ENCODE peak calls at places on chromosome 13, in ten cellular contexts. X, N, U, H, W, D, I, P, V and O are unnamed samples.

GRCh38 chr13:92804926-92805325 is 421.7 kb upstream of the GPC6 start:
- DNase-seq in X (no peak), U (no peak), I (no peak), N (no peak), V (no peak), P (no peak), H (no peak), D (no peak), W (no peak), O (no peak)

GRCh38 chr13:72204291-72204690 is 337.3 kb upstream of the DACH1 start:
- DNase-seq in D (peak), V (no peak), W (no peak), I (peak), H (no peak), P (no peak), X (no peak), N (no peak), U (no peak), O (no peak)

GRCh38 chr13:96822900-96823299 is 171.4 kb downstream of the OXGR1 start:
- DNase-seq in I (peak), U (no peak), V (peak), H (peak), X (no peak), D (no peak), N (no peak), W (no peak), P (no peak), O (peak)

GRCh38 chr13:101424381-101425155 is 8.3 kb upstream of the NALCN start:
- DNase-seq in V (no peak), D (no peak), U (no peak), P (no peak), H (peak), N (no peak), I (no peak), X (no peak), W (no peak), O (no peak)

GRCh38 chr13:74201530-74201929 is 67.3 kb upstream of the KLF12 start:
- DNase-seq in I (no peak), V (no peak), U (no peak), W (no peak), N (no peak), P (no peak), X (no peak), D (no peak), H (no peak), O (no peak)

GRCh38 chr13:104961246-104961645 is 1574.2 kb downstream of the EFNB2 start:
- DNase-seq in H (no peak), I (no peak), X (no peak), W (no peak), N (no peak), D (no peak), P (no peak), V (no peak), U (no peak), O (no peak)

GRCh38 chr13:113564331-113565023 is 20.1 kb upstream of the TFDP1 start:
- DNase-seq in X (no peak), I (no peak), H (no peak), D (no peak), P (no peak), U (peak), W (peak), V (peak), N (no peak), O (no peak)

GRCh38 chr13:113898391-113898790 is 34.5 kb upstream of the GAS6 start:
- DNase-seq in W (no peak), X (no peak), I (no peak), P (no peak), N (no peak), V (peak), H (no peak), U (no peak), D (no peak), O (no peak)

GRCh38 chr13:101230271-101230890 is 185.9 kb downstream of the NALCN start:
- DNase-seq in W (no peak), I (no peak), D (no peak), P (no peak), U (no peak), N (no peak), H (no peak), X (no peak), V (no peak), O (no peak)

GRCh38 chr13:113078895-113079720 is 26.5 kb upstream of the F7 start:
- DNase-seq in I (no peak), U (peak), P (no peak), X (no peak), D (no peak), N (no peak), W (no peak), V (no peak), H (no peak), O (no peak)

GRCh38 chr13:46803586-46803985 is 6.6 kb upstream of the ESD start:
- DNase-seq in D (peak), H (no peak), I (no peak), X (no peak), V (no peak), P (no peak), W (no peak), U (no peak), N (no peak), O (no peak)

GRCh38 chr13:113897161-113897560 is 33.3 kb upstream of the GAS6 start:
- DNase-seq in H (peak), U (no peak), P (no peak), D (peak), N (no peak), X (no peak), W (peak), V (peak), I (no peak), O (no peak)

GRCh38 chr13:69010789-69011188 is 1096.8 kb upstream of the ATXN8OS start:
- DNase-seq in D (no peak), N (no peak), U (no peak), X (no peak), I (no peak), W (no peak), H (no peak), V (no peak), P (no peak), O (no peak)

GRCh38 chr13:46006688-46007452 is 45.7 kb downstream of the ZC3H13 start:
- DNase-seq in V (no peak), H (no peak), X (no peak), W (no peak), N (no peak), U (no peak), D (no peak), P (no peak), I (peak), O (no peak)

GRCh38 chr13:48429036-48429435 is 16.1 kb upstream of the LPAR6 start:
- DNase-seq in I (no peak), U (no peak), D (no peak), V (no peak), P (no peak), H (no peak), W (no peak), X (no peak), N (no peak), O (no peak)

GRCh38 chr13:95411641-95412040 is 110.4 kb upstream of the ABCC4 start:
- DNase-seq in I (no peak), H (no peak), V (no peak), X (no peak), D (no peak), U (no peak), W (no peak), P (no peak), N (no peak), O (no peak)

GRCh38 chr13:22893149-22893548 is 287.6 kb upstream of the SGCG start:
- DNase-seq in X (no peak), W (no peak), D (no peak), I (no peak), N (no peak), P (no peak), U (no peak), V (no peak), H (no peak), O (no peak)

GRCh38 chr13:59320021-59320420 is 843.7 kb downstream of the DIAPH3 start:
- DNase-seq in V (no peak), N (no peak), I (no peak), D (no peak), X (no peak), H (peak), P (no peak), W (no peak), U (no peak), O (no peak)

GRCh38 chr13:90105276-90105675 is 1242.2 kb upstream of the MIR17HG start:
- DNase-seq in D (no peak), P (no peak), W (no peak), U (no peak), I (peak), N (no peak), V (no peak), H (no peak), X (no peak), O (no peak)

GRCh38 chr13:40732658-40733057 is 38.3 kb downstream of the MRPS31 start:
- DNase-seq in P (no peak), W (no peak), V (no peak), N (no peak), I (no peak), X (no peak), D (no peak), H (no peak), U (no peak), O (no peak)

GRCh38 chr13:94344126-94344863 is 135.2 kb downstream of the DCT start:
- DNase-seq in I (no peak), H (peak), V (no peak), D (peak), X (no peak), N (no peak), W (no peak), U (no peak), P (no peak), O (peak)

GRCh38 chr13:44311011-44311481 is 62.6 kb upstream of the SERP2 start:
- DNase-seq in I (no peak), H (no peak), D (no peak), P (no peak), U (no peak), W (peak), X (no peak), V (peak), N (no peak), O (no peak)

GRCh38 chr13:98411013-98411412 is 165.9 kb downstream of the STK24 start:
- DNase-seq in H (no peak), W (peak), D (no peak), V (no peak), X (no peak), N (no peak), I (no peak), P (no peak), U (no peak), O (no peak)
- H3K4me3 ChIP-seq in H (no peak), W (no peak), D (no peak), V (no peak), X (no peak), N (no peak), I (no peak), P (no peak), U (no peak), O (no peak)

GRCh38 chr13:51922771-51923480 is 61.2 kb downstream of the CCDC70 start:
- DNase-seq in P (no peak), N (no peak), H (no peak), I (no peak), D (no peak), X (no peak), U (no peak), V (no peak), W (peak), O (no peak)
- H3K4me3 ChIP-seq in P (no peak), N (no peak), H (no peak), I (no peak), D (no peak), X (no peak), U (no peak), V (no peak), W (no peak), O (no peak)

GRCh38 chr13:51783432-51784094 is 20.4 kb downstream of the DHRS12 start:
- DNase-seq in X (no peak), V (no peak), P (no peak), H (no peak), N (no peak), U (no peak), I (no peak), D (no peak), W (no peak), O (no peak)

GRCh38 chr13:51784097-51784496 is 19.9 kb downstream of the DHRS12 start:
- DNase-seq in D (no peak), U (no peak), P (no peak), N (no peak), V (no peak), W (no peak), H (no peak), I (no peak), X (no peak), O (no peak)

GRCh38 chr13:51782026-51782710 is 21.8 kb downstream of the DHRS12 start:
- DNase-seq in D (no peak), I (peak), X (no peak), H (no peak), P (no peak), V (no peak), N (no peak), W (no peak), U (peak), O (no peak)

GRCh38 chr13:51786425-51787010 is 17.4 kb downstream of the DHRS12 start:
- DNase-seq in X (no peak), V (no peak), H (no peak), W (no peak), U (no peak), I (no peak), P (no peak), D (no peak), N (no peak), O (no peak)

DNA sequence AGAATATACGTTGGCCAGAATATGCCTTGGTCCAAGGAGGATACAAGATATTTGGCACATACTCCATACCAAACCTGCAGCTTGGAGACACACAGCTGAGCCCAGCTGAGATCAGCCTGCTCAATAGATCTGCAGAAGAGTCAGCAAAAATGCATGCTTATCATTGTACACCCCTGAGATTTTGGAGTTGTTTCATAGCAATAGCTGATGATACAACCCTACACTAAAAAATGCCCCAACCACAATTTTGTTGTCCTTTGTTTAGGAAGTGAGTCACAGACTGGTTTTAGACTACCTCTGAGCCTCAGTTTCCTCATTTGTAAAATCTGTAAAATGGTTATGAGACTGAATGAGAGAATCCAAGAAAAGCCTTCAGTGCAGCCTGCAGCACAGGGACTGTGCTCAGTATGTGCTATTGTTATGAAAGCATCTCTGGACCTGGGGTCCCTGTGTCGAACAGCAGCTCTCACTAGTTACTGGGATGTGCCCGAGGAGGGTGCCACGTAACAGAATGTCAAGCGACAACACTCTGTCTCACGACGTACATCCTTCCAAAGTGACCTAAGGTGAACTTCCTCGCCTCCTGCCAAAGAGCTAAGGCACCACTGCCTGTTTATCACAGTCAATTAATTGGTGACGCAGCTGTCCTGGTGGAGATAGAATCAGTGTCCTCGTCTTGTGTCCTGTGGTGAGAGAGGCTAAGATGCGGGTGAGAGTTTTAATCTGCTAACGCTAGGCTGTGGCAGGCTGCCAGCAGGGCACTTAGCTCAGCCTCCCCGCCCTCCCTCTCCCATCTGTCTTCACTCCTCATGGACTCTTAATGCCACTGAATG is 18.2 kb downstream of the DHRS12 start:
- DNase-seq in I (peak), D (no peak), V (no peak), W (no peak), H (no peak), U (peak), N (no peak), P (no peak), X (peak), O (no peak)
- H3K4me3 ChIP-seq in I (no peak), D (no peak), V (no peak), W (peak), H (no peak), U (no peak), N (no peak), P (no peak), X (peak), O (no peak)

GRCh38 chr13:110379905-110380341 is 72.8 kb downstream of the COL4A2 start:
- DNase-seq in W (no peak), I (peak), V (no peak), N (no peak), X (no peak), D (peak), U (no peak), P (no peak), H (no peak), O (no peak)
- H3K4me3 ChIP-seq in W (no peak), I (no peak), V (no peak), N (no peak), X (no peak), D (no peak), U (no peak), P (no peak), H (no peak), O (no peak)

GRCh38 chr13:111864566-111864965 is 202.4 kb upstream of the SOX1 start:
- DNase-seq in D (no peak), N (no peak), V (no peak), P (no peak), H (no peak), I (no peak), U (no peak), W (no peak), X (no peak), O (no peak)

GRCh38 chr13:111862836-111863815 is 203.8 kb upstream of the SOX1 start:
- DNase-seq in X (no peak), D (no peak), V (no peak), N (no peak), U (no peak), P (no peak), I (no peak), W (no peak), H (no peak), O (no peak)

GRCh38 chr13:111860161-111860560 is 206.8 kb upstream of the SOX1 start:
- DNase-seq in P (no peak), N (no peak), D (no peak), I (no peak), X (no peak), W (no peak), U (no peak), V (no peak), H (no peak), O (no peak)

GRCh38 chr13:111859361-111860105 is 207.4 kb upstream of the SOX1 start:
- DNase-seq in X (no peak), V (no peak), N (no peak), U (no peak), P (no peak), I (no peak), W (no peak), D (no peak), H (no peak), O (no peak)

DNA sequence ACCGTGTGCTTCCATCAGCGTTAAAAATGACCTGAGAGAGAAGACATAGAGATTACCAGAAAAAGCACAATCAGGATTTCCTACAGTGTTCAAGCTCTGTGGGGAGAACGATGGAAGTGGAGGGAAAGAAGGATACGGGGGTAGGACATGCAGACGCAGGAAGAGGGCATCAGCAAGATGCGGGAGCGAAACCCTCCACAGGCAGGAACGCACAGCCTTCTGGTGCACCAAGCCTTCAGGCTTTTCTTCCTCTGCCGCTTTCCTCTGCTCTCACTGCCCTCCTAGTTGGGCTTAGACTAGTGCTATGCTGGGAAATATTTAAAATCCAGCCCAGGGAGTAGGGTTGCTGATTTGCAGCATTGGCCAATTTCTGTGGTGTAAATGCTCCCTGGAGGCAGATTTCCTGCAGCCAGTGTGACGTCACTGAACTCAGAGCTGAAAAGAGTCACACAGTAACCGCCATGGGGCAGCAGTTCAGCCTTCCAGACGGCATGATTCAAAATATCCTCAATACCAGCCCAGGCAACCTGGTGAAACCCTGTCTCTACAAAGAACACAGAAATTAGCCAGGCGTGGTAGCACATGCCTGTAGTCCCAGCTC is 205.1 kb upstream of the SOX1 start:
- DNase-seq in U (no peak), H (no peak), V (no peak), W (no peak), I (peak), D (no peak), X (no peak), P (no peak), N (no peak), O (no peak)
- H3K4me3 ChIP-seq in U (no peak), H (no peak), V (no peak), W (no peak), I (no peak), D (no peak), X (no peak), P (no peak), N (no peak), O (no peak)